ENCODE peak calls at places on chromosomes 12 and 14, in eight cellular contexts. T, C, F, Q, J, M, B and P are unnamed samples.
A peak's percentile ranks its signal among the peaks of the same experiment; 100 is the strongest.

GRCh38 chr12:12721251-12721689 is 4.1 kb downstream of the CDKN1B start:
- DNase-seq in F (peak; percentile 84), C (no peak), J (no peak), T (no peak), M (no peak), B (no peak), Q (no peak), P (peak; percentile 14)

GRCh38 chr14:99565383-99565782 is 38.6 kb downstream of the CCDC85C start:
- DNase-seq in M (no peak), F (no peak), C (no peak), T (no peak), Q (no peak), J (no peak), B (no peak), P (no peak)

GRCh38 chr12:1184402-1184801 is 193.4 kb downstream of the ERC1 start:
- DNase-seq in C (no peak), B (no peak), F (no peak), Q (no peak), J (peak; percentile 13), T (no peak), M (no peak), P (no peak)

GRCh38 chr12:69239286-69239921 is at the start of gene CPSF6:
- DNase-seq in J (peak; percentile 93), F (peak; percentile 86), M (peak; percentile 98), Q (peak; percentile 89), T (peak; percentile 91), C (peak; percentile 75), B (peak; percentile 97), P (peak; percentile 90)

GRCh38 chr14:23182372-23183014 is 967 bp downstream of the SLC7A8 start:
- DNase-seq in J (no peak), T (peak; percentile 46), Q (no peak), M (peak; percentile 70), B (peak; percentile 87), F (no peak), C (no peak), P (no peak)

GRCh38 chr12:124684496-124684895 is 117.1 kb upstream of the NCOR2 start:
- DNase-seq in T (no peak), F (no peak), Q (no peak), C (no peak), J (no peak), M (no peak), B (no peak), P (no peak)

GRCh38 chr12:1332327-1332726 is 262.1 kb downstream of the FBXL14 start:
- DNase-seq in T (peak; percentile 67), M (no peak), J (no peak), Q (peak; percentile 38), C (no peak), B (no peak), F (no peak), P (no peak)

GRCh38 chr14:61525293-61526011 is 169.9 kb upstream of the HIF1A start:
- DNase-seq in M (peak; percentile 70), C (no peak), B (peak; percentile 46), Q (no peak), J (peak; percentile 65), T (peak; percentile 100), F (peak; percentile 52), P (peak; percentile 12)

GRCh38 chr12:123937707-123938600 is 34.7 kb downstream of the CCDC92 start:
- DNase-seq in B (no peak), C (peak; percentile 41), Q (no peak), F (peak; percentile 69), M (no peak), J (peak; percentile 18), T (no peak), P (no peak)

GRCh38 chr12:26630546-26631027 is 202.4 kb downstream of the ITPR2 start:
- DNase-seq in F (peak; percentile 87), C (no peak), J (peak; percentile 49), Q (no peak), B (no peak), T (no peak), M (no peak), P (no peak)

GRCh38 chr14:61564623-61565091 is 130.7 kb upstream of the HIF1A start:
- DNase-seq in F (peak; percentile 98), M (no peak), B (peak; percentile 83), T (peak; percentile 96), C (no peak), Q (no peak), J (peak; percentile 96), P (peak; percentile 54)

GRCh38 chr14:87233266-87233665 is 759.7 kb downstream of the GALC start:
- DNase-seq in Q (no peak), F (no peak), C (no peak), J (no peak), M (no peak), B (peak; percentile 66), T (peak; percentile 46), P (no peak)

GRCh38 chr14:22797017-22797917 is 18.0 kb downstream of the SLC7A7 start:
- DNase-seq in F (no peak), Q (no peak), B (peak; percentile 91), M (no peak), T (no peak), C (no peak), J (no peak), P (peak; percentile 79)

GRCh38 chr12:95859344-95859816 is 628 bp downstream of the SNRPF start:
- DNase-seq in F (no peak), B (peak; percentile 78), M (no peak), C (no peak), J (peak; percentile 17), Q (no peak), T (peak; percentile 50), P (peak; percentile 59)

GRCh38 chr12:13957576-13957975 is 23.8 kb downstream of the GRIN2B start:
- DNase-seq in T (no peak), Q (no peak), C (no peak), M (no peak), B (no peak), J (no peak), F (no peak), P (no peak)

GRCh38 chr14:36625014-36625413 is 36.6 kb upstream of the PAX9 start:
- DNase-seq in Q (no peak), B (no peak), T (no peak), F (no peak), M (no peak), J (no peak), C (no peak), P (no peak)

GRCh38 chr14:69298131-69299071 is 38.4 kb downstream of the GALNT16 start:
- DNase-seq in C (no peak), F (no peak), Q (no peak), B (no peak), M (no peak), J (no peak), T (no peak), P (no peak)

GRCh38 chr12:119225454-119225853 is 46.7 kb downstream of the HSPB8 start:
- DNase-seq in C (no peak), Q (no peak), F (no peak), M (no peak), T (no peak), B (peak; percentile 54), J (no peak), P (no peak)

GRCh38 chr12:45214739-45215418 is 1.0 kb upstream of the ANO6 start:
- DNase-seq in B (no peak), J (peak; percentile 47), M (no peak), F (no peak), C (no peak), T (no peak), Q (no peak), P (no peak)

GRCh38 chr12:39037115-39037514 is 131.7 kb upstream of the CPNE8 start:
- DNase-seq in T (no peak), C (no peak), J (no peak), B (no peak), Q (no peak), M (no peak), F (no peak), P (no peak)